ENCODE peak calls at places on chromosomes 6 and 20, in four cellular contexts. One of them, this sample, is unnamed.

GRCh38 chr20:58237318-58238182 is 9.1 kb upstream of the ANKRD60 start:
- DNase-seq in H1: no peak
- DNase-seq in K562: no peak
- DNase-seq in HepG2: no peak
- DNase-seq in this sample: no peak

GRCh38 chr6:39752835-39753744 is 27.9 kb upstream of the KIF6 start:
- DNase-seq in H1: no peak
- DNase-seq in K562: no peak
- DNase-seq in HepG2: no peak
- DNase-seq in this sample: no peak

GRCh38 chr20:61609461-61609860 is 357.4 kb downstream of the CDH4 start:
- DNase-seq in HepG2: no peak
- DNase-seq in H1: no peak
- DNase-seq in K562: no peak
- DNase-seq in this sample: no peak

GRCh38 chr6:41706876-41707564 is 28.4 kb downstream of the TFEB start:
- DNase-seq in K562: no peak
- DNase-seq in H1: no peak
- DNase-seq in HepG2: no peak
- DNase-seq in this sample: no peak

GRCh38 chr6:113457156-113457555 is 400.0 kb upstream of the MARCKS start:
- DNase-seq in HepG2: no peak
- DNase-seq in K562: no peak
- DNase-seq in H1: no peak
- DNase-seq in this sample: no peak

GRCh38 chr6:30685157-30685976 is 1.1 kb downstream of the PPP1R18 start:
- DNase-seq in HepG2: no peak
- DNase-seq in H1: no peak
- DNase-seq in K562: no peak
- DNase-seq in this sample: no peak

GRCh38 chr6:28525496-28526039 is at the start of gene GPX5:
- DNase-seq in H1: no peak
- DNase-seq in K562: no peak
- DNase-seq in HepG2: no peak
- DNase-seq in this sample: no peak

GRCh38 chr20:35831029-35831428 is 59.2 kb downstream of the PHF20 start:
- DNase-seq in K562: no peak
- DNase-seq in HepG2: no peak
- DNase-seq in H1: no peak
- DNase-seq in this sample: no peak

GRCh38 chr6:85641522-85641915 is 1.2 kb downstream of the SYNCRIP start:
- DNase-seq in K562: no peak
- DNase-seq in H1: no peak
- DNase-seq in HepG2: no peak
- DNase-seq in this sample: no peak

GRCh38 chr20:38094373-38094775 is 60.8 kb downstream of the RPRD1B start:
- DNase-seq in K562: no peak
- DNase-seq in HepG2: peak
- DNase-seq in H1: no peak
- DNase-seq in this sample: peak

GRCh38 chr6:162973975-162974374 is 246.2 kb downstream of the PACRG start:
- DNase-seq in HepG2: no peak
- DNase-seq in K562: no peak
- DNase-seq in H1: no peak
- DNase-seq in this sample: no peak

GRCh38 chr20:4681441-4681840 is 40.3 kb upstream of the PRND start:
- DNase-seq in H1: peak
- DNase-seq in K562: no peak
- DNase-seq in HepG2: no peak
- DNase-seq in this sample: no peak

GRCh38 chr6:122733259-122733658 is 46.3 kb upstream of the FABP7 start:
- DNase-seq in H1: no peak
- DNase-seq in K562: no peak
- DNase-seq in HepG2: no peak
- DNase-seq in this sample: no peak

GRCh38 chr6:105484238-105485161 is 81.6 kb upstream of the PREP start:
- DNase-seq in H1: no peak
- DNase-seq in K562: peak
- DNase-seq in HepG2: peak
- DNase-seq in this sample: peak

GRCh38 chr20:57977141-57977540 is 251.3 kb downstream of the ANKRD60 start:
- DNase-seq in H1: no peak
- DNase-seq in K562: no peak
- DNase-seq in HepG2: no peak
- DNase-seq in this sample: no peak

GRCh38 chr20:62768815-62769287 is 27.4 kb upstream of the MRGBP start:
- DNase-seq in HepG2: no peak
- DNase-seq in K562: no peak
- DNase-seq in H1: no peak
- DNase-seq in this sample: no peak

GRCh38 chr20:41650221-41650948 is 32.2 kb upstream of the CHD6 start:
- DNase-seq in K562: no peak
- DNase-seq in HepG2: no peak
- DNase-seq in H1: no peak
- DNase-seq in this sample: no peak

GRCh38 chr6:143490244-143490643 is 21.3 kb downstream of the FUCA2 start:
- DNase-seq in HepG2: no peak
- DNase-seq in H1: no peak
- DNase-seq in K562: no peak
- DNase-seq in this sample: no peak

GRCh38 chr20:34262488-34263288 is 21.5 kb downstream of the ASIP start:
- DNase-seq in HepG2: peak
- DNase-seq in K562: no peak
- DNase-seq in H1: no peak
- DNase-seq in this sample: no peak

GRCh38 chr6:161446296-161446925 is 172.6 kb upstream of the AGPAT4 start:
- DNase-seq in H1: no peak
- DNase-seq in K562: no peak
- DNase-seq in HepG2: no peak
- DNase-seq in this sample: no peak

GRCh38 chr20:47785321-47785899 is at the start of gene SULF2:
- DNase-seq in HepG2: no peak
- DNase-seq in K562: no peak
- DNase-seq in H1: peak
- DNase-seq in this sample: no peak
- TF ChIP-seq RNF2 in HepG2: no peak
- TF ChIP-seq RNF2 in K562: no peak
- TF ChIP-seq RNF2 in H1: no peak
- TF ChIP-seq RNF2 in this sample: no peak

GRCh38 chr6:96947055-96947454 is 22.5 kb downstream of the KLHL32 start:
- DNase-seq in H1: no peak
- DNase-seq in K562: no peak
- DNase-seq in HepG2: no peak
- DNase-seq in this sample: no peak
- TF ChIP-seq KDM1A in H1: no peak
- TF ChIP-seq KDM1A in K562: no peak
- TF ChIP-seq KDM1A in HepG2: no peak
- TF ChIP-seq KDM1A in this sample: no peak

GRCh38 chr6:155872961-155873360 is 417.3 kb upstream of the NOX3 start:
- DNase-seq in K562: no peak
- DNase-seq in HepG2: no peak
- DNase-seq in H1: no peak
- DNase-seq in this sample: no peak
- TF ChIP-seq RNF2 in K562: no peak
- TF ChIP-seq RNF2 in HepG2: no peak
- TF ChIP-seq RNF2 in H1: no peak
- TF ChIP-seq RNF2 in this sample: no peak

GRCh38 chr6:110232456-110232855 is 52.2 kb downstream of the CDC40 start:
- DNase-seq in HepG2: no peak
- DNase-seq in K562: no peak
- DNase-seq in H1: no peak
- DNase-seq in this sample: no peak
- TF ChIP-seq KDM1A in HepG2: no peak
- TF ChIP-seq KDM1A in K562: no peak
- TF ChIP-seq KDM1A in H1: no peak
- TF ChIP-seq KDM1A in this sample: no peak

GRCh38 chr6:14326774-14327173 is 209.2 kb downstream of the CD83 start:
- DNase-seq in H1: no peak
- DNase-seq in HepG2: no peak
- DNase-seq in K562: no peak
- DNase-seq in this sample: no peak
- TF ChIP-seq RNF2 in H1: no peak
- TF ChIP-seq RNF2 in HepG2: no peak
- TF ChIP-seq RNF2 in K562: no peak
- TF ChIP-seq RNF2 in this sample: no peak